ENCODE peak calls at places on chromosomes 4 and X, in four cellular contexts. One of them, this sample, is unnamed.

GRCh38 chrX:24148535-24149345 is 789 bp upstream of the ZFX start:
- DNase-seq in A549: peak; percentile 63
- DNase-seq in HepG2: peak; percentile 23
- DNase-seq in HCT116: no peak
- DNase-seq in this sample: peak; percentile 59

GRCh38 chr4:65343342-65343741 is 326.9 kb downstream of the EPHA5 start:
- DNase-seq in A549: no peak
- DNase-seq in HepG2: no peak
- DNase-seq in HCT116: no peak
- DNase-seq in this sample: no peak

GRCh38 chr4:186832906-186833305 is 109.2 kb upstream of the FAT1 start:
- DNase-seq in A549: no peak
- DNase-seq in HepG2: no peak
- DNase-seq in HCT116: no peak
- DNase-seq in this sample: no peak

GRCh38 chrX:153727108-153727931 is 2.7 kb downstream of the ABCD1 start:
- DNase-seq in A549: no peak
- DNase-seq in HepG2: peak; percentile 43
- DNase-seq in HCT116: no peak
- DNase-seq in this sample: peak; percentile 43

GRCh38 chr4:36290641-36291040 is 9.2 kb downstream of the DTHD1 start:
- DNase-seq in A549: no peak
- DNase-seq in HepG2: no peak
- DNase-seq in HCT116: no peak
- DNase-seq in this sample: no peak

GRCh38 chr4:174396599-174396998 is 112.9 kb downstream of the CEP44 start:
- DNase-seq in A549: no peak
- DNase-seq in HepG2: no peak
- DNase-seq in HCT116: no peak
- DNase-seq in this sample: no peak

GRCh38 chr4:52711271-52711670 is 40.0 kb downstream of the ERVMER34-1 start:
- DNase-seq in A549: no peak
- DNase-seq in HepG2: no peak
- DNase-seq in HCT116: no peak
- DNase-seq in this sample: no peak

GRCh38 chrX:87299563-87300160 is 217.9 kb upstream of the KLHL4 start:
- DNase-seq in A549: peak; percentile 23
- DNase-seq in HepG2: peak; percentile 0
- DNase-seq in HCT116: no peak
- DNase-seq in this sample: peak; percentile 20

GRCh38 chr4:90002406-90003040 is 107.9 kb downstream of the MMRN1 start:
- DNase-seq in A549: no peak
- DNase-seq in HepG2: no peak
- DNase-seq in HCT116: no peak
- DNase-seq in this sample: no peak

GRCh38 chr4:7960790-7961655 is 21.4 kb upstream of the AFAP1 start:
- DNase-seq in A549: peak; percentile 80
- DNase-seq in HepG2: no peak
- DNase-seq in HCT116: no peak
- DNase-seq in this sample: peak; percentile 36

GRCh38 chr4:2259036-2259540 is 2.8 kb downstream of the MXD4 start:
- DNase-seq in A549: no peak
- DNase-seq in HepG2: no peak
- DNase-seq in HCT116: no peak
- DNase-seq in this sample: no peak

GRCh38 chrX:69503835-69504625 is at the start of gene NALF2:
- DNase-seq in A549: peak; percentile 76
- DNase-seq in HepG2: peak; percentile 59
- DNase-seq in HCT116: peak; percentile 37
- DNase-seq in this sample: peak; percentile 12

GRCh38 chrX:153828308-153828707 is 2.0 kb downstream of the PDZD4 start:
- DNase-seq in A549: no peak
- DNase-seq in HepG2: no peak
- DNase-seq in HCT116: no peak
- DNase-seq in this sample: no peak

GRCh38 chr4:141565379-141566089 is 70.8 kb upstream of the IL15 start:
- DNase-seq in A549: peak; percentile 84
- DNase-seq in HepG2: peak; percentile 1
- DNase-seq in HCT116: no peak
- DNase-seq in this sample: no peak

GRCh38 chr4:145486603-145487002 is 5.0 kb downstream of the SMAD1 start:
- DNase-seq in A549: no peak
- DNase-seq in HepG2: no peak
- DNase-seq in HCT116: no peak
- DNase-seq in this sample: no peak

GRCh38 chr4:107647591-107647990 is 72.4 kb downstream of the PAPSS1 start:
- DNase-seq in A549: no peak
- DNase-seq in HepG2: no peak
- DNase-seq in HCT116: no peak
- DNase-seq in this sample: no peak

GRCh38 chrX:66001596-66001995 is 38.3 kb downstream of the VSIG4 start:
- DNase-seq in A549: no peak
- DNase-seq in HepG2: no peak
- DNase-seq in HCT116: no peak
- DNase-seq in this sample: no peak

GRCh38 chrX:107562482-107562881 is 65.8 kb upstream of the PRPS1 start:
- DNase-seq in A549: no peak
- DNase-seq in HepG2: no peak
- DNase-seq in HCT116: no peak
- DNase-seq in this sample: no peak

GRCh38 chr4:8348071-8348470 is 78.5 kb downstream of the HTRA3 start:
- DNase-seq in A549: no peak
- DNase-seq in HepG2: no peak
- DNase-seq in HCT116: no peak
- DNase-seq in this sample: peak; percentile 87

GRCh38 chrX:95835223-95835622 is 849.4 kb upstream of the DIAPH2 start:
- DNase-seq in A549: no peak
- DNase-seq in HepG2: no peak
- DNase-seq in HCT116: no peak
- DNase-seq in this sample: no peak

GRCh38 chrX:140710710-140711109 is 1.2 kb downstream of the LINC00632 start:
- DNase-seq in A549: no peak
- DNase-seq in HepG2: no peak
- DNase-seq in HCT116: no peak
- DNase-seq in this sample: no peak

GRCh38 chrX:45771560-45772340 is 571.1 kb upstream of the DIPK2B start:
- DNase-seq in A549: peak; percentile 38
- DNase-seq in HepG2: no peak
- DNase-seq in HCT116: no peak
- DNase-seq in this sample: peak; percentile 71

DNA sequence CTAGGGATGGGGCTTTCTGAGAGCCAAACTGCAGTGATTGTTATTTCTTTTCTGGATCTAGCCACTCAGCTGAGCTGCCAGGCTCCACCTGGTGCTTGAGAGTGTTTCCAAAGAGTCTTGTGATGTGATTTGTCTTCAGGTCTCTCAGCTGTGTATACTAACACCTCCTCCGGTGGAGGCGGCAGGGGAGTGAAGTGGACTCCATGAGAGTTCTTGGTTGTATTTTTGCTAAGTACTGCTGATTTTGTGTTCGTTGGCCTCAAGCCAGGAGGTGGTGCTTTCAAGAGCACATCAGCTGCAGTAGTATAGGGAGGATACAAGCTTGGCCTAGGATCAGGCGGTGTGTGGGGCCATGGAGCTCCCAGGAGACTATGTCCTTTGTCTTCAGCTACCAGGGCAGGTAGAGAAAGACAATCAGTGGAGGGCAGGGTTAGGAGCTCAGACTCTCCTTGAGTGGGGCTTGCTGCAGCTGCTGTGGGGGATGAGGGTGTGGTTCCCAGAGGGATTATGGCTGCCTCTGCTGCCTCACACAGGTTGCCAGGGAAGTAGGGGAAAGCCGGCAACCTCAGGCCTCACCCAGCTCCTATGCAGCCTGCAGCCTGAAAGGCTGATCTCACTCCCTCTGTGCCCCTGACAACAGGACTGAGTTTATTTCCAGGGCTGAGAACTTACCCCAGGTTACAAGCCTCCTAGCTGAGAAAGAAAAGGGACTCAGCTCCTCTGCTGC is 62.4 kb downstream of the NPFFR2 start:
- DNase-seq in A549: no peak
- DNase-seq in HepG2: no peak
- DNase-seq in HCT116: no peak
- DNase-seq in this sample: no peak
- TF ChIP-seq MAX in A549: no peak
- TF ChIP-seq MAX in HepG2: no peak
- TF ChIP-seq MAX in HCT116: no peak
- TF ChIP-seq MAX in this sample: no peak

DNA sequence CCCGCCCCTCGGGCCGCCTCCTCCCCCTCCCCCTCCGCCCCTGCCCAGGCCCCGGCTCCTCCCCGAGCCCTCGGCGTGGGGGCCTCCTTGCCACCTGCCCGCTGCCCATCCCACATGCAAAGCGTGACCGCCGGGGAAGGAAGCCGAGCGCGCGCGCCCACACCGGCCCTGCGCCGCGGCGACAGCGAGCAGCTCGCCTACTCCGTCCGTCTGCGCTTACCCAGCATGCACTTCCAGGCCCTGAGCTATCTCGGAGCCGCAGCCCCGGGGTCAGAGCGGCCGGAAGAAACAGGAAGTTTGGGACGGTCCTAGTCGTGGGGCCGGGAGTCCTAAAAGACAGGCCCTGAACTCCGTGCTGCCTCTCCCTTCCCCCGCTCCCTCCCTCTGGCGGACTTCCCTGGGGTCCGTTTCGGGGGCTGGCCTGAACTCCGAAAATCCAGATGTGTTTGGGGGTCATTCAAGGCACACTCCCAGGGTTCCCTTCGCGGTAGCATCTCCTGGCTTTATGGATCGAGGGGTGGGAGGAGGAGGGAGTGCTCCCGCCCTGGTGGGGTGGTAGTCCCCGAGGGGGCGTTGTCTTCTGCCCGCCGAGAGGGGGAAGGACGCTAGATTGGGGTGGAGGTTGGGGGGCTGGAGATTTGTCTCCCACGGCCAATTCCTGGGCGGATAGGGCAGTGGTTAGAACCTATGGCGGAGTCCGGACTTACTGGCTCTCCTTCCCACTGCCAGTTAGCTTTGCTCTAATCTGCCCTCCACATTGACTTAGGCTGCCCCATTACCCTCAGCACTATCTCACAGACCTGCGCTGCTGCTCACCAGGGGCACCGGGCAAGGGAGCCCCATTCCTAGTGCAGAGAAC is 25.0 kb upstream of the BCORL1 start:
- DNase-seq in A549: peak; percentile 73
- DNase-seq in HepG2: no peak
- DNase-seq in HCT116: peak; percentile 15
- DNase-seq in this sample: peak; percentile 95
- TF ChIP-seq POLR2A in A549: peak; percentile 56
- TF ChIP-seq POLR2A in HepG2: no peak
- TF ChIP-seq POLR2A in HCT116: peak; percentile 27
- TF ChIP-seq POLR2A in this sample: no peak

DNA sequence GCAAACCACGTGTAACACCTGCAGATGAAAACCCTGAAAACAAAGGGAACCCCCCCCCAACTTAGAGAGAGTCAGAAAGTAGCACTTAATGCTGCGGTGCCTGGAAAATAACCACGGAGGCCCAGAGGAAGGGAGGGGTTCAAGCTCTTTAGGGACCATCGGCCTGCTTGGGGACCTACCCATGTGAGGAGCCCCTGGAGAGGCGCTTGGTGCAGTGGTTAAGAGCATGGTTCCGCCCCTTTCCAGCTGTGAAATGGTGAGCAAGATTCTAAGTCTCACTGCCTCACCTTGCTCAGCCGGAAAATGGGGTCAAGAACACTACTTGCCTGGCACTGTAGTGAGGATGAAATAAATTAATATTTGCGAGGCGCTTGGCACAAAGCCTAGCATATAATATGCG is 13.8 kb downstream of the SLC25A5 start:
- DNase-seq in A549: no peak
- DNase-seq in HepG2: no peak
- DNase-seq in HCT116: no peak
- DNase-seq in this sample: no peak
- H3K4me3 ChIP-seq in A549: peak overlapping the region; percentile 31
- H3K4me3 ChIP-seq in HepG2: no peak overlapping the region
- H3K4me3 ChIP-seq in HCT116: no peak overlapping the region
- H3K4me3 ChIP-seq in this sample: peak overlapping the region; percentile 40

GRCh38 chr4:109915385-109916002 is 2.8 kb downstream of the EGF start:
- DNase-seq in A549: no peak
- DNase-seq in HepG2: no peak
- DNase-seq in HCT116: no peak
- DNase-seq in this sample: no peak

GRCh38 chr4:109925396-109925795 is 12.7 kb downstream of the EGF start:
- DNase-seq in A549: no peak
- DNase-seq in HepG2: no peak
- DNase-seq in HCT116: no peak
- DNase-seq in this sample: no peak

GRCh38 chr4:109916003-109916399 is 3.3 kb downstream of the EGF start:
- DNase-seq in A549: no peak
- DNase-seq in HepG2: no peak
- DNase-seq in HCT116: no peak
- DNase-seq in this sample: no peak

DNA sequence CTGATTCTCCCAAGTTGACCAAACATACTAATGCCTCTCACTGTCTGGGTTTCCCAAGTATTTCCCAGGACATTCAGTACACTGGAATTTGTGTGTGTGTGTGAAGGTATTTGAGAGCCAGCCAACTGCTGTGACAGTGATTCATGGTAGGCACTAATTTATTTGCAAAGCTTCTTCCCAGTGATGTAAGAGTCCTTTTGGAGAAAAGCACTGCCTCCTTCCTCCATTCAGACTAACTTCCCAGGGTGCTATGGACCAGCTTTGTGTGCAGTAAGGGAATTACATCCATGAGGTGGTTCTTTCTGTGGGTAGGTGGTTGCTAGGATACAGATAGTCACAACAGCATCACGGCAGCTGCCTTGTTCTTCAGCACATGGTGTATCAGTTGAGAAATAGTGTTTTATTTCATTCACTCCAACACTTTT is 8.7 kb downstream of the EGF start:
- DNase-seq in A549: peak; percentile 83
- DNase-seq in HepG2: no peak
- DNase-seq in HCT116: no peak
- DNase-seq in this sample: no peak
- TF ChIP-seq MAX in A549: no peak
- TF ChIP-seq MAX in HepG2: no peak
- TF ChIP-seq MAX in HCT116: no peak
- TF ChIP-seq MAX in this sample: no peak

This sample was measured in NB4.